ENCODE peak calls at places on chromosomes 4 and X, in five cellular contexts. X is lower leg skin, Q is heart left ventricle, S is mammary epithelial cell, M is left ventricle myocardium inferior. D is an unnamed sample.

GRCh38 chr4:95362906-95363578 is 185.7 kb downstream of the UNC5C start:
- DNase-seq in X (no peak), Q (no peak), S (peak), M (no peak), D (no peak)

GRCh38 chr4:57270350-57270749 is 160.2 kb upstream of the IGFBP7 start:
- DNase-seq in X (no peak), Q (peak), S (no peak), M (peak), D (peak)

GRCh38 chr4:178836865-178837264 is 1394.6 kb upstream of the AGA start:
- DNase-seq in X (no peak), Q (no peak), S (no peak), M (no peak), D (no peak)

GRCh38 chr4:48180234-48180633 is 46.2 kb upstream of the TXK start:
- DNase-seq in X (no peak), Q (no peak), S (no peak), M (no peak), D (no peak)

GRCh38 chrX:110989447-110989846 is 106.5 kb upstream of the PAK3 start:
- DNase-seq in X (no peak), Q (no peak), S (no peak), M (no peak), D (no peak)

GRCh38 chrX:130705591-130705990 is 197.4 kb downstream of the ENOX2 start:
- DNase-seq in X (no peak), Q (no peak), S (no peak), M (no peak), D (no peak)

GRCh38 chrX:135740683-135741149 is 27.3 kb downstream of the CT45A3 start:
- DNase-seq in X (peak), Q (no peak), S (no peak), M (no peak), D (no peak)

GRCh38 chrX:69163936-69164741 is 1.1 kb downstream of the PJA1 start:
- DNase-seq in X (peak), Q (no peak), S (no peak), M (no peak), D (no peak)

GRCh38 chrX:119981286-119982070 is 37.9 kb upstream of the NKAP start:
- DNase-seq in X (no peak), Q (no peak), S (peak), M (no peak), D (no peak)

GRCh38 chrX:48835524-48836329 is at the start of gene PCSK1N:
- DNase-seq in X (no peak), Q (no peak), S (peak), M (no peak), D (no peak)

GRCh38 chrX:40099046-40099968 is 1.5 kb upstream of the BCOR start:
- DNase-seq in X (no peak), Q (peak), S (no peak), M (peak), D (peak)

GRCh38 chrX:132217203-132218073 is 1.8 kb downstream of the RAP2C start:
- DNase-seq in X (peak), Q (peak), S (peak), M (peak), D (peak)

GRCh38 chr4:89101256-89102161 is 9.8 kb upstream of the TIGD2 start:
- DNase-seq in X (no peak), Q (no peak), S (peak), M (no peak), D (no peak)

GRCh38 chrX:147859666-147860065 is 52.1 kb upstream of the FMR1 start:
- DNase-seq in X (no peak), Q (no peak), S (no peak), M (no peak), D (no peak)

GRCh38 chrX:20378291-20378920 is 111.7 kb upstream of the RPS6KA3 start:
- DNase-seq in X (no peak), Q (no peak), S (peak), M (no peak), D (no peak)

GRCh38 chrX:73977542-73978169 is 326.3 kb upstream of the ZCCHC13 start:
- DNase-seq in X (no peak), Q (no peak), S (peak), M (no peak), D (no peak)

GRCh38 chrX:153812220-153812619 is 17.8 kb downstream of the SSR4 start:
- DNase-seq in X (no peak), Q (no peak), S (no peak), M (no peak), D (no peak)

GRCh38 chrX:152861116-152861515 is 30.3 kb downstream of the NSDHL start:
- DNase-seq in X (peak), Q (no peak), S (no peak), M (no peak), D (no peak)

GRCh38 chrX:38868941-38869378 is 67.7 kb downstream of the MID1IP1 start:
- DNase-seq in X (no peak), Q (peak), S (peak), M (no peak), D (no peak)

GRCh38 chrX:15744181-15744867 is 6.3 kb downstream of the CA5B start:
- DNase-seq in X (no peak), Q (peak), S (no peak), M (no peak), D (peak)

GRCh38 chr4:183504930-183505555 is at the start of gene ING2:
- DNase-seq in X (peak), Q (no peak), S (peak), M (peak), D (no peak)

GRCh38 chr4:149605601-149606378 is 209.9 kb downstream of the IQCM start:
- DNase-seq in X (no peak), Q (no peak), S (peak), M (no peak), D (no peak)

GRCh38 chr4:139761461-139761860 is 95.8 kb downstream of the MGST2 start:
- DNase-seq in X (no peak), Q (no peak), S (peak), M (no peak), D (no peak)

GRCh38 chrX:28659269-28659668 is 72.0 kb downstream of the IL1RAPL1 start:
- DNase-seq in X (no peak), Q (no peak), S (no peak), M (no peak), D (peak)

GRCh38 chr4:61406677-61407076 is 206.6 kb downstream of the ADGRL3 start:
- DNase-seq in X (no peak), Q (no peak), S (no peak), M (no peak), D (no peak)

DNA sequence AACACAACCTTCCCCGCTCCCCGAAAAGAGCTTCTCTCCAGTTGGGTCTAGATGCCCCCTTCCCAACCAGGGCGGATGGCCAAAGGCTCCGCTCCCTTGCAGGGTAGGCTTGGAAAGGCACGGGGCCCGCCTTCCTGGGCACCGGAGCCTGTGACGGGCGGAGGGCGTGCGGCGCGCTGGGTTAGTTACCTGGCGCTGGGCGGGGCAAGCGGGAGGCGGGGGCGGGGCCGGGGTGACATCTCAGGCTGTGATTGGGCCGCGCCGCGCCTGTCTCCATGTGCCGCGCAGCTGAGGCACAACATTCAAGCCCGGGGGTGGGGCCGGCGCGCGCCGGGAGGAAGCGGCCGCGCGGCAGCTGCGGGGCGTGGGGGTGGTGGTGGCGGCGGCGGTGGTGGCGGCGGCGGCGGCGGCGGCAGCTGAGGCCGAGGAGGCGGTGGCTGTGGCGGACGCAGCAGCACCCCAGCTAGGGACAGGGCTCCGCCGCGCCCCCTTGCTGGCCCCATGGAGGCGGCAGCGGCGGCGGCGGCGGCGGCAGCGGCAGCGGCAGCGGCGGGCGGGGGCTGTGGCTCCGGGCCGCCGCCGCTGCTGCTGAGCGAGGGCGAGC is at the start of gene REPS2:
- DNase-seq in X (peak), Q (peak), S (peak), M (peak), D (peak)
- H3K4me3 ChIP-seq in X (no peak), Q (peak), S (peak), M (peak), D (peak)

GRCh38 chr4:11904117-11904535 is 475.4 kb upstream of the HS3ST1 start:
- DNase-seq in X (no peak), Q (peak), S (peak), M (peak), D (peak)
- TF ChIP-seq CTCF in X (no peak), Q (no peak), S (no peak), M (no peak), D (no peak)

GRCh38 chr4:168540865-168541607 is 44.2 kb downstream of the PALLD start:
- DNase-seq in X (no peak), Q (no peak), S (no peak), M (no peak), D (no peak)
- H3K4me3 ChIP-seq in X (no peak), Q (no peak), S (no peak), M (no peak), D (no peak)

DNA sequence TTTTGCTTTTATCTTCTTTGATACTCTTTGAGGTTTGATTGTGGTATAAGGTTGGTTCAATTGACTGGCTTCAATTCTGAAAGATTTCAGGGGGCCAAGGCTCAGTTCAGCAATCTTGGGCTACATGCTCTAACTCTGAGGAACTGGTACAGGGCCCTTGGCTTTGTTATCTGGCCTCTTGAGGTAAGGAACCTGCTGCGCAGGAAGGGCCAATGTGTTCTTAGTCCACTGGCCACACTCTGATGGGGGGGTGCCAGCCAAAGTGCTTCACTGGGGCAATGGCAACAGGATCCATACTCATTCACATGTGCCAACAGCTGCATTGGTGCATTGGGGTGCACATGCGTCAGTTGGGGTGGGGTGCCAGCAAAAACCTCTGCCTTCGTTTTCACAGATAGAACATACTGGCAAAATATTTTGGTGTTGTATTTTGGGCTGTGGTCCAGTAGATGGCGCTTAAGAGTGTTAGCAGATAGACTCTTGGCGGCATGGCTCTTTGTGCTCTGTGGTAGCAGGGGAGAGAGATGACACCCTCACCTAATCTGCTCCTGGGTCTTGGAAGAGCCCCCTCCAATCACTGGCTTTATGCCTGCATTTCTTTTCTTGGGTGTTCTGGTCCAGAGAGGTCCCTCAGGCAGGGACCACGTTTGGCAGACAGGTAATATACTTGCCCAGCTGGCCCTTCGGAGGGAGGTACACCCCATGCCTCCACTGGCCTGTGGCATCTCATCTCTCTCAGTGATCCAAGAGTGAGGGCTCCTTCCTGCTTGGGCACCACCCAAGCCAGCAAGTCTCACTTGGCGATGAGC is 42.9 kb downstream of the NDST3 start:
- DNase-seq in X (no peak), Q (peak), S (peak), M (no peak), D (no peak)
- TF ChIP-seq CTCF in X (no peak), Q (no peak), S (peak), M (peak), D (peak)

GRCh38 chr4:26242451-26242850 is 78.4 kb upstream of the RBPJ start:
- DNase-seq in X (no peak), Q (no peak), S (no peak), M (no peak), D (no peak)

GRCh38 chr4:26239796-26240195 is 81.0 kb upstream of the RBPJ start:
- DNase-seq in X (no peak), Q (no peak), S (no peak), M (no peak), D (no peak)

GRCh38 chr4:26237916-26238315 is 82.9 kb upstream of the RBPJ start:
- DNase-seq in X (no peak), Q (no peak), S (no peak), M (no peak), D (no peak)

GRCh38 chr4:26238426-26238781 is 82.4 kb upstream of the RBPJ start:
- DNase-seq in X (no peak), Q (no peak), S (no peak), M (no peak), D (no peak)

DNA sequence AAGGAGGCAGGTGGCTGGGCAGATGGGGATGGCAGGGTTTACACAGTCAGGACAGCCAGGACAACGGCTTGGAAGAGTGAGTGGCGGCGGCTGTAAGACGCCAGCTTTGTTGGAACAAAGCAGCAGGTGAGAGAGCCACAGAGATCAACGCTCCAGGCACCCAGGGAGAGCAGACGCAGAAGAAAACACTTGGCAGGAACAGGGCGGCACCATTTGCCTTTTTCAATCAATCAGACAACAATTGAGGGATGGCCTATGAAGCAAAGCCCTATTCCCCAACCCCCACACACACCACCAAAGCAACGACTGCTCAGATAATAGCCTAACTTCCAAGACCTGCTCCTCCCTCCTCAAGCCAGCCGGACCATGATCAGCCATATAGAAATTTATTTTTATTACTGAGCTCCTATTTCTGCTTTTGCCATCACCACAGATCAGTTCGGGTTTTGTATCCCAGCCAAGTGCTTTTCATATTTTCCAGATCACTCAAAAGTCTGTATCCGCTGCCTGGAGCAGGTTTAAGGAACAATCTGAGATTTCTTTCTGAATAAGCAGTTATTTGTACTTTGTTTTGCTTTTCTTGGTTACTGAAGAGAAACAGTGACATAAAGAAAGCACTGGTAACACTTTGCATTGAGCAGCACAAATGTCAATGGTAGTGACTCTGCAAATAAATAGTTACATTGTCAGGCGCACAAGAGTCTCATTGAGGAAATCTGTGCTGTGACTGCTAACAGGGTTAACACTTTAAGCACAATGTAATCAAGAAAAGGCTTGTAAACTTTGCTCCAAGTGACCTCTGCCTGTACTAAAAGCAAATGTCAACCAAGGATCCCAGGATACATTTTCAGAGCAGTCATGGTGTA is 81.8 kb upstream of the RBPJ start:
- DNase-seq in X (no peak), Q (no peak), S (no peak), M (no peak), D (peak)
- H3K4me3 ChIP-seq in X (no peak), Q (no peak), S (no peak), M (no peak), D (no peak)

GRCh38 chr4:2712261-2712842 is 43.8 kb downstream of the TNIP2 start:
- DNase-seq in X (no peak), Q (no peak), S (no peak), M (no peak), D (no peak)
- TF ChIP-seq CTCF in X (no peak), Q (no peak), S (no peak), M (peak), D (no peak)

GRCh38 chr4:41160856-41161255 is 53.5 kb downstream of the APBB2 start:
- DNase-seq in X (no peak), Q (no peak), S (no peak), M (no peak), D (no peak)

GRCh38 chr4:41158756-41159155 is 55.6 kb downstream of the APBB2 start:
- DNase-seq in X (no peak), Q (no peak), S (no peak), M (no peak), D (no peak)

GRCh38 chr4:41158274-41158673 is 56.1 kb downstream of the APBB2 start:
- DNase-seq in X (no peak), Q (no peak), S (no peak), M (no peak), D (no peak)

GRCh38 chr4:41161355-41161754 is 53.0 kb downstream of the APBB2 start:
- DNase-seq in X (no peak), Q (no peak), S (no peak), M (no peak), D (no peak)

GRCh38 chr4:41160010-41160789 is 54.1 kb downstream of the APBB2 start:
- DNase-seq in X (no peak), Q (no peak), S (peak), M (no peak), D (no peak)
- H3K4me3 ChIP-seq in X (no peak), Q (no peak), S (no peak), M (no peak), D (no peak)

GRCh38 chr4:145720656-145721055 is 40.7 kb downstream of the C4orf51 start:
- DNase-seq in X (no peak), Q (no peak), S (no peak), M (no peak), D (no peak)

GRCh38 chr4:145722561-145722960 is 42.6 kb downstream of the C4orf51 start:
- DNase-seq in X (no peak), Q (no peak), S (no peak), M (no peak), D (no peak)

GRCh38 chr4:145719752-145720624 is 40.0 kb downstream of the C4orf51 start:
- DNase-seq in X (no peak), Q (no peak), S (no peak), M (no peak), D (no peak)

GRCh38 chr4:145723336-145723735 is 43.4 kb downstream of the C4orf51 start:
- DNase-seq in X (no peak), Q (no peak), S (peak), M (no peak), D (no peak)
- TF ChIP-seq CTCF in X (no peak), Q (no peak), S (peak), M (no peak), D (no peak)

DNA sequence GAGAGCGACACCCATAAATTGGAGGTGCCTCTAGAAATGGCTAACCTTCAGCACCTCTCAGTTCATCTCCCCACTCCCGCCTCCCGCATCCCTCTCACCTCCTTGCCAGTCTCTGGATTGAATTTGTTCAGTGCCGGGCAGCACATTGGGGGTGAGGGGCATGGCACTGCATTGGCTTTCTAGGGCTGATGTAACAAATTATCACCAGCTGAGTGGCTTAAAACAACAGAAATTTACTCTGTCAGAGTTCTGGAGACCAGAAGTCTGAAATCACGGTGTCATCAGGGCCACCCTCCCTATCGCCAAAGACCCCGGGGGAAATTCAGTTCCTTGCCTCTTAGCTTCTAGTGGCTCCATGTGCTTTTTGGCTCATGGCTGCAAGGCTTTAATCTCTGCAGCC is 105.1 kb upstream of the RBPJ start:
- DNase-seq in X (no peak), Q (no peak), S (no peak), M (no peak), D (no peak)
- H3K4me3 ChIP-seq in X (no peak), Q (no peak), S (no peak), M (no peak), D (no peak)

DNA sequence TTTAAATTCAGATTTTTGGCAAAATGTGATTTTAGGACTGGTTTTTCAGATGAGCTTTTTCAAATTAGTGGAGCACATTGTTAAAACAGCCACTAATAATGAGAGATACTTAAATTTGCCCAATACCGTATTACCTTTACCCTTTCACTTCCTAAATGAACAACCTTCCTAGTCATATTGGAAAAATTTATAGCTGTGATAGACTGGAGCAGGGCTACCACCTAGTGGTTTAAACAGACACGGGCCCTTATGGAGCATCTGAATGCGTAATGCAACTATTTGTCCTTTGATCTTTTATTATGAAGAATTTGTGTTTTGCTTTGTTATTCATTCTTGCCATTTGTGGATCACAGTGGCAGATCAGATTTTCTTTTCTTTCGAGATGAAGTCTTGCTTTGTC is 72.7 kb downstream of the KDM6A start:
- DNase-seq in X (no peak), Q (no peak), S (no peak), M (no peak), D (no peak)
- TF ChIP-seq CTCF in X (no peak), Q (peak), S (peak), M (peak), D (no peak)

D was measured in heart right ventricle.